ENCODE peak calls at places on chromosomes 5 and 9, in five cellular contexts. One of them, this sample, is unnamed.

GRCh38 chr5:115209279-115209678 is 39.6 kb upstream of the TRIM36 start:
- DNase-seq in stimulated activated CD4-positive, alpha-beta T cell treated with anti-CD3 and anti-CD28 coated beads, Interleukin-2, amount 100 ng/mL, for 48 hours: peak; percentile 34
- DNase-seq in osteoblast: no peak
- DNase-seq in cardiac fibroblast: peak; percentile 12
- DNase-seq in EL: no peak
- DNase-seq in this sample: no peak

GRCh38 chr9:130523921-130524320 is 55.5 kb upstream of the FUBP3 start:
- DNase-seq in stimulated activated CD4-positive, alpha-beta T cell treated with anti-CD3 and anti-CD28 coated beads, Interleukin-2, amount 100 ng/mL, for 48 hours: no peak
- DNase-seq in osteoblast: no peak
- DNase-seq in cardiac fibroblast: no peak
- DNase-seq in EL: no peak
- DNase-seq in this sample: no peak

GRCh38 chr5:39270172-39270848 is 50.9 kb upstream of the FYB1 start:
- DNase-seq in stimulated activated CD4-positive, alpha-beta T cell treated with anti-CD3 and anti-CD28 coated beads, Interleukin-2, amount 100 ng/mL, for 48 hours: no peak
- DNase-seq in osteoblast: no peak
- DNase-seq in cardiac fibroblast: no peak
- DNase-seq in EL: no peak
- DNase-seq in this sample: no peak

GRCh38 chr5:178385472-178385853 is 152.9 kb upstream of the PHYKPL start:
- DNase-seq in stimulated activated CD4-positive, alpha-beta T cell treated with anti-CD3 and anti-CD28 coated beads, Interleukin-2, amount 100 ng/mL, for 48 hours: no peak
- DNase-seq in osteoblast: peak; percentile 82
- DNase-seq in cardiac fibroblast: peak; percentile 8
- DNase-seq in EL: no peak
- DNase-seq in this sample: peak; percentile 7

GRCh38 chr9:36148652-36149051 is 12.1 kb downstream of the GLIPR2 start:
- DNase-seq in stimulated activated CD4-positive, alpha-beta T cell treated with anti-CD3 and anti-CD28 coated beads, Interleukin-2, amount 100 ng/mL, for 48 hours: peak; percentile 58
- DNase-seq in osteoblast: peak; percentile 99
- DNase-seq in cardiac fibroblast: peak; percentile 99
- DNase-seq in EL: peak; percentile 98
- DNase-seq in this sample: peak; percentile 92

GRCh38 chr5:87746891-87747366 is 334.2 kb upstream of the CCNH start:
- DNase-seq in stimulated activated CD4-positive, alpha-beta T cell treated with anti-CD3 and anti-CD28 coated beads, Interleukin-2, amount 100 ng/mL, for 48 hours: no peak
- DNase-seq in osteoblast: no peak
- DNase-seq in cardiac fibroblast: no peak
- DNase-seq in EL: no peak
- DNase-seq in this sample: peak; percentile 97

GRCh38 chr9:124629600-124629999 is 122.4 kb upstream of the NR5A1 start:
- DNase-seq in stimulated activated CD4-positive, alpha-beta T cell treated with anti-CD3 and anti-CD28 coated beads, Interleukin-2, amount 100 ng/mL, for 48 hours: no peak
- DNase-seq in osteoblast: peak; percentile 86
- DNase-seq in cardiac fibroblast: peak; percentile 73
- DNase-seq in EL: peak; percentile 64
- DNase-seq in this sample: peak; percentile 47

GRCh38 chr5:141973871-141974595 is 5.1 kb downstream of the RNF14 start:
- DNase-seq in stimulated activated CD4-positive, alpha-beta T cell treated with anti-CD3 and anti-CD28 coated beads, Interleukin-2, amount 100 ng/mL, for 48 hours: no peak
- DNase-seq in osteoblast: peak; percentile 42
- DNase-seq in cardiac fibroblast: peak; percentile 66
- DNase-seq in EL: peak; percentile 69
- DNase-seq in this sample: peak; percentile 19

GRCh38 chr5:150065346-150065745 is 21.0 kb downstream of the CSF1R start:
- DNase-seq in stimulated activated CD4-positive, alpha-beta T cell treated with anti-CD3 and anti-CD28 coated beads, Interleukin-2, amount 100 ng/mL, for 48 hours: no peak
- DNase-seq in osteoblast: peak; percentile 96
- DNase-seq in cardiac fibroblast: peak; percentile 79
- DNase-seq in EL: peak; percentile 82
- DNase-seq in this sample: no peak

GRCh38 chr9:10366171-10366779 is 246.5 kb downstream of the PTPRD start:
- DNase-seq in stimulated activated CD4-positive, alpha-beta T cell treated with anti-CD3 and anti-CD28 coated beads, Interleukin-2, amount 100 ng/mL, for 48 hours: no peak
- DNase-seq in osteoblast: peak; percentile 4
- DNase-seq in cardiac fibroblast: peak; percentile 49
- DNase-seq in EL: no peak
- DNase-seq in this sample: peak; percentile 29

GRCh38 chr5:89043676-89044075 is 160.7 kb upstream of the MEF2C start:
- DNase-seq in stimulated activated CD4-positive, alpha-beta T cell treated with anti-CD3 and anti-CD28 coated beads, Interleukin-2, amount 100 ng/mL, for 48 hours: no peak
- DNase-seq in osteoblast: no peak
- DNase-seq in cardiac fibroblast: peak; percentile 3
- DNase-seq in EL: no peak
- DNase-seq in this sample: peak; percentile 66

GRCh38 chr5:37776826-37777225 is 63.0 kb downstream of the GDNF start:
- DNase-seq in stimulated activated CD4-positive, alpha-beta T cell treated with anti-CD3 and anti-CD28 coated beads, Interleukin-2, amount 100 ng/mL, for 48 hours: no peak
- DNase-seq in osteoblast: peak; percentile 77
- DNase-seq in cardiac fibroblast: peak; percentile 92
- DNase-seq in EL: peak; percentile 83
- DNase-seq in this sample: no peak

GRCh38 chr9:138040446-138041430 is 163.2 kb downstream of the CACNA1B start:
- DNase-seq in stimulated activated CD4-positive, alpha-beta T cell treated with anti-CD3 and anti-CD28 coated beads, Interleukin-2, amount 100 ng/mL, for 48 hours: no peak
- DNase-seq in osteoblast: peak; percentile 57
- DNase-seq in cardiac fibroblast: no peak
- DNase-seq in EL: no peak
- DNase-seq in this sample: no peak

GRCh38 chr9:113564804-113565237 is 101.3 kb downstream of the RGS3 start:
- DNase-seq in stimulated activated CD4-positive, alpha-beta T cell treated with anti-CD3 and anti-CD28 coated beads, Interleukin-2, amount 100 ng/mL, for 48 hours: no peak
- DNase-seq in osteoblast: peak; percentile 98
- DNase-seq in cardiac fibroblast: peak; percentile 34
- DNase-seq in EL: peak; percentile 80
- DNase-seq in this sample: peak; percentile 85

GRCh38 chr9:109973336-109973735 is 193.3 kb downstream of the PALM2AKAP2 start:
- DNase-seq in stimulated activated CD4-positive, alpha-beta T cell treated with anti-CD3 and anti-CD28 coated beads, Interleukin-2, amount 100 ng/mL, for 48 hours: no peak
- DNase-seq in osteoblast: no peak
- DNase-seq in cardiac fibroblast: no peak
- DNase-seq in EL: no peak
- DNase-seq in this sample: no peak

GRCh38 chr9:27426717-27427645 is 97.1 kb upstream of the IFNK start:
- DNase-seq in stimulated activated CD4-positive, alpha-beta T cell treated with anti-CD3 and anti-CD28 coated beads, Interleukin-2, amount 100 ng/mL, for 48 hours: no peak
- DNase-seq in osteoblast: no peak
- DNase-seq in cardiac fibroblast: peak; percentile 64
- DNase-seq in EL: peak; percentile 66
- DNase-seq in this sample: peak; percentile 88

GRCh38 chr9:86304236-86304730 is 21.9 kb upstream of the ISCA1 start:
- DNase-seq in stimulated activated CD4-positive, alpha-beta T cell treated with anti-CD3 and anti-CD28 coated beads, Interleukin-2, amount 100 ng/mL, for 48 hours: no peak
- DNase-seq in osteoblast: no peak
- DNase-seq in cardiac fibroblast: no peak
- DNase-seq in EL: no peak
- DNase-seq in this sample: no peak

GRCh38 chr5:73266925-73267775 is 94.2 kb downstream of the TMEM174 start:
- DNase-seq in stimulated activated CD4-positive, alpha-beta T cell treated with anti-CD3 and anti-CD28 coated beads, Interleukin-2, amount 100 ng/mL, for 48 hours: no peak
- DNase-seq in osteoblast: no peak
- DNase-seq in cardiac fibroblast: no peak
- DNase-seq in EL: peak; percentile 32
- DNase-seq in this sample: no peak

GRCh38 chr5:177523711-177524538 is 7.2 kb upstream of the DDX41 start:
- DNase-seq in stimulated activated CD4-positive, alpha-beta T cell treated with anti-CD3 and anti-CD28 coated beads, Interleukin-2, amount 100 ng/mL, for 48 hours: no peak
- DNase-seq in osteoblast: peak; percentile 52
- DNase-seq in cardiac fibroblast: no peak
- DNase-seq in EL: no peak
- DNase-seq in this sample: no peak

GRCh38 chr9:38680827-38681226 is 39.1 kb downstream of the FAM240B start:
- DNase-seq in stimulated activated CD4-positive, alpha-beta T cell treated with anti-CD3 and anti-CD28 coated beads, Interleukin-2, amount 100 ng/mL, for 48 hours: no peak
- DNase-seq in osteoblast: no peak
- DNase-seq in cardiac fibroblast: no peak
- DNase-seq in EL: no peak
- DNase-seq in this sample: no peak

GRCh38 chr5:36367524-36367923 is 65.8 kb upstream of the RANBP3L start:
- DNase-seq in stimulated activated CD4-positive, alpha-beta T cell treated with anti-CD3 and anti-CD28 coated beads, Interleukin-2, amount 100 ng/mL, for 48 hours: no peak
- DNase-seq in osteoblast: no peak
- DNase-seq in cardiac fibroblast: peak; percentile 24
- DNase-seq in EL: no peak
- DNase-seq in this sample: no peak

GRCh38 chr9:4923580-4924544 is 61.2 kb upstream of the JAK2 start:
- DNase-seq in stimulated activated CD4-positive, alpha-beta T cell treated with anti-CD3 and anti-CD28 coated beads, Interleukin-2, amount 100 ng/mL, for 48 hours: no peak
- DNase-seq in osteoblast: no peak
- DNase-seq in cardiac fibroblast: peak; percentile 61
- DNase-seq in EL: peak; percentile 31
- DNase-seq in this sample: peak; percentile 28

GRCh38 chr5:82674718-82675117 is 396.6 kb upstream of the RPS23 start:
- DNase-seq in stimulated activated CD4-positive, alpha-beta T cell treated with anti-CD3 and anti-CD28 coated beads, Interleukin-2, amount 100 ng/mL, for 48 hours: no peak
- DNase-seq in osteoblast: no peak
- DNase-seq in cardiac fibroblast: no peak
- DNase-seq in EL: no peak
- DNase-seq in this sample: no peak

GRCh38 chr9:90613502-90613901 is 29.1 kb downstream of the DIRAS2 start:
- DNase-seq in stimulated activated CD4-positive, alpha-beta T cell treated with anti-CD3 and anti-CD28 coated beads, Interleukin-2, amount 100 ng/mL, for 48 hours: no peak
- DNase-seq in osteoblast: no peak
- DNase-seq in cardiac fibroblast: no peak
- DNase-seq in EL: no peak
- DNase-seq in this sample: no peak

GRCh38 chr9:138050472-138051330 is 173.1 kb downstream of the CACNA1B start:
- DNase-seq in stimulated activated CD4-positive, alpha-beta T cell treated with anti-CD3 and anti-CD28 coated beads, Interleukin-2, amount 100 ng/mL, for 48 hours: no peak
- DNase-seq in osteoblast: no peak
- DNase-seq in cardiac fibroblast: no peak
- DNase-seq in EL: no peak
- DNase-seq in this sample: no peak

GRCh38 chr5:170269579-170269978 is 28.0 kb downstream of the LCP2 start:
- DNase-seq in stimulated activated CD4-positive, alpha-beta T cell treated with anti-CD3 and anti-CD28 coated beads, Interleukin-2, amount 100 ng/mL, for 48 hours: peak; percentile 49
- DNase-seq in osteoblast: no peak
- DNase-seq in cardiac fibroblast: no peak
- DNase-seq in EL: no peak
- DNase-seq in this sample: no peak

GRCh38 chr9:95552814-95553546 is 36.2 kb upstream of the PTCH1 start:
- DNase-seq in stimulated activated CD4-positive, alpha-beta T cell treated with anti-CD3 and anti-CD28 coated beads, Interleukin-2, amount 100 ng/mL, for 48 hours: peak; percentile 5
- DNase-seq in osteoblast: no peak
- DNase-seq in cardiac fibroblast: peak; percentile 40
- DNase-seq in EL: no peak
- DNase-seq in this sample: no peak

GRCh38 chr9:93577940-93578682 is 1.7 kb downstream of the PHF2 start:
- DNase-seq in stimulated activated CD4-positive, alpha-beta T cell treated with anti-CD3 and anti-CD28 coated beads, Interleukin-2, amount 100 ng/mL, for 48 hours: no peak
- DNase-seq in osteoblast: peak; percentile 92
- DNase-seq in cardiac fibroblast: no peak
- DNase-seq in EL: peak; percentile 9
- DNase-seq in this sample: no peak

GRCh38 chr9:107810493-107810931 is 320.9 kb upstream of the KLF4 start:
- DNase-seq in stimulated activated CD4-positive, alpha-beta T cell treated with anti-CD3 and anti-CD28 coated beads, Interleukin-2, amount 100 ng/mL, for 48 hours: no peak
- DNase-seq in osteoblast: no peak
- DNase-seq in cardiac fibroblast: peak; percentile 24
- DNase-seq in EL: peak; percentile 16
- DNase-seq in this sample: peak; percentile 21

GRCh38 chr9:38417003-38417965 is 7.0 kb downstream of the IGFBPL1 start:
- DNase-seq in stimulated activated CD4-positive, alpha-beta T cell treated with anti-CD3 and anti-CD28 coated beads, Interleukin-2, amount 100 ng/mL, for 48 hours: peak; percentile 51
- DNase-seq in osteoblast: peak; percentile 80
- DNase-seq in cardiac fibroblast: no peak
- DNase-seq in EL: peak; percentile 30
- DNase-seq in this sample: peak; percentile 17

GRCh38 chr9:84315278-84315877 is 25.2 kb downstream of the SLC28A3 start:
- DNase-seq in stimulated activated CD4-positive, alpha-beta T cell treated with anti-CD3 and anti-CD28 coated beads, Interleukin-2, amount 100 ng/mL, for 48 hours: peak; percentile 56
- DNase-seq in osteoblast: no peak
- DNase-seq in cardiac fibroblast: peak; percentile 77
- DNase-seq in EL: peak; percentile 66
- DNase-seq in this sample: peak; percentile 49

GRCh38 chr5:3429962-3430361 is 165.7 kb upstream of the IRX1 start:
- DNase-seq in stimulated activated CD4-positive, alpha-beta T cell treated with anti-CD3 and anti-CD28 coated beads, Interleukin-2, amount 100 ng/mL, for 48 hours: no peak
- DNase-seq in osteoblast: no peak
- DNase-seq in cardiac fibroblast: no peak
- DNase-seq in EL: no peak
- DNase-seq in this sample: no peak

GRCh38 chr5:135578685-135579341 is at the start of gene CXCL14:
- DNase-seq in stimulated activated CD4-positive, alpha-beta T cell treated with anti-CD3 and anti-CD28 coated beads, Interleukin-2, amount 100 ng/mL, for 48 hours: peak; percentile 5
- DNase-seq in osteoblast: peak; percentile 89
- DNase-seq in cardiac fibroblast: peak; percentile 57
- DNase-seq in EL: peak; percentile 87
- DNase-seq in this sample: peak; percentile 81

GRCh38 chr5:54719384-54720306 is 202.1 kb downstream of the SNX18 start:
- DNase-seq in stimulated activated CD4-positive, alpha-beta T cell treated with anti-CD3 and anti-CD28 coated beads, Interleukin-2, amount 100 ng/mL, for 48 hours: no peak
- DNase-seq in osteoblast: peak; percentile 89
- DNase-seq in cardiac fibroblast: peak; percentile 84
- DNase-seq in EL: peak; percentile 81
- DNase-seq in this sample: peak; percentile 50